ENCODE peak calls at places on chromosomes 16 and 17, in five cellular contexts. X is fibroblast of mammary gland, S is ACHN, D is left cardiac atrium, R is AG08396. E is an unnamed sample.

GRCh38 chr16:53745126-53745525 is 41.2 kb downstream of the FTO start:
- DNase-seq in X (peak; percentile 45), S (peak; percentile 49), D (no peak), R (no peak), E (no peak)

GRCh38 chr17:77343031-77343866 is 202.5 kb downstream of the SEC14L1 start:
- DNase-seq in X (no peak), S (no peak), D (no peak), R (no peak), E (no peak)

GRCh38 chr17:72423286-72423589 is 302.4 kb downstream of the SOX9 start:
- DNase-seq in X (no peak), S (no peak), D (no peak), R (no peak), E (no peak)

GRCh38 chr17:9408381-9408780 is 167.2 kb downstream of the STX8 start:
- DNase-seq in X (peak; percentile 83), S (peak; percentile 75), D (no peak), R (no peak), E (no peak)

GRCh38 chr17:49585422-49586027 is 9.9 kb downstream of the NXPH3 start:
- DNase-seq in X (no peak), S (peak; percentile 40), D (no peak), R (no peak), E (no peak)

GRCh38 chr16:3641801-3642396 is 12.6 kb upstream of the DNASE1 start:
- DNase-seq in X (no peak), S (no peak), D (no peak), R (peak; percentile 3), E (no peak)

GRCh38 chr17:64323774-64324173 is 60.7 kb upstream of the TEX2 start:
- DNase-seq in X (no peak), S (no peak), D (no peak), R (no peak), E (peak; percentile 3)

GRCh38 chr17:46742539-46743270 is 75.8 kb downstream of the WNT3 start:
- DNase-seq in X (peak; percentile 96), S (peak; percentile 88), D (no peak), R (peak; percentile 77), E (no peak)

GRCh38 chr17:57697891-57698708 is 47.0 kb downstream of the CCDC182 start:
- DNase-seq in X (no peak), S (no peak), D (no peak), R (no peak), E (no peak)

GRCh38 chr16:85296859-85297698 is 184.8 kb upstream of the CIBAR2 start:
- DNase-seq in X (peak; percentile 24), S (peak; percentile 60), D (peak; percentile 59), R (peak; percentile 68), E (no peak)

GRCh38 chr17:81328489-81328888 is 33.4 kb upstream of the SLC38A10 start:
- DNase-seq in X (no peak), S (no peak), D (no peak), R (no peak), E (no peak)

GRCh38 chr16:9441021-9441420 is 349.6 kb downstream of the HAPSTR1 start:
- DNase-seq in X (no peak), S (no peak), D (no peak), R (no peak), E (no peak)

GRCh38 chr17:36691606-36692005 is 90.2 kb downstream of the MRM1 start:
- DNase-seq in X (no peak), S (no peak), D (no peak), R (no peak), E (no peak)

GRCh38 chr17:80498242-80498919 is 22.0 kb upstream of the NPTX1 start:
- DNase-seq in X (peak; percentile 60), S (no peak), D (peak; percentile 39), R (peak; percentile 77), E (peak; percentile 89)

GRCh38 chr16:88943131-88943664 is 33.8 kb downstream of the CBFA2T3 start:
- DNase-seq in X (no peak), S (no peak), D (no peak), R (no peak), E (no peak)

GRCh38 chr16:1773703-1774455 is 945 bp upstream of the MRPS34 start:
- DNase-seq in X (peak; percentile 42), S (peak; percentile 61), D (no peak), R (peak; percentile 68), E (no peak)

GRCh38 chr17:47229535-47230443 is 20.6 kb downstream of the MYL4 start:
- DNase-seq in X (peak; percentile 96), S (peak; percentile 93), D (peak; percentile 90), R (peak; percentile 89), E (peak; percentile 92)

GRCh38 chr17:17236295-17237025 is 508 bp downstream of the FLCN start:
- DNase-seq in X (peak; percentile 49), S (peak; percentile 45), D (no peak), R (peak; percentile 47), E (no peak)

GRCh38 chr17:5705081-5705875 is 121.0 kb upstream of the NLRP1 start:
- DNase-seq in X (no peak), S (peak; percentile 22), D (no peak), R (peak; percentile 35), E (no peak)

GRCh38 chr17:60393840-60394529 is 2.1 kb upstream of the USP32 start:
- DNase-seq in X (no peak), S (no peak), D (no peak), R (no peak), E (peak; percentile 68)

E was measured in kidney.